ENCODE peak calls at places on chromosomes 4 and X, in nine cellular contexts. F, P, U, Y, L, J, N, B and I are unnamed samples.

GRCh38 chr4:94452476-94453300 is 946 bp downstream of the PDLIM5 start:
- DNase-seq in F (peak; percentile 49), P (no peak), U (peak; percentile 76), Y (peak; percentile 85), L (no peak), J (peak; percentile 48), N (peak; percentile 87), B (peak; percentile 67), I (peak; percentile 17)

GRCh38 chrX:31679861-31680260 is 608.0 kb upstream of the FTHL17 start:
- DNase-seq in F (no peak), P (no peak), U (no peak), Y (no peak), L (no peak), J (no peak), N (no peak), B (no peak), I (no peak)

GRCh38 chr4:107993969-107994368 is 4.3 kb downstream of the HADH start:
- DNase-seq in F (no peak), P (no peak), U (no peak), Y (no peak), L (no peak), J (peak; percentile 30), N (no peak), B (no peak), I (no peak)

GRCh38 chr4:110625593-110626292 is 2.9 kb upstream of the PITX2 start:
- DNase-seq in F (no peak), P (no peak), U (no peak), Y (no peak), L (no peak), J (no peak), N (no peak), B (no peak), I (no peak)

GRCh38 chr4:30854566-30854965 is 134.4 kb downstream of the PCDH7 start:
- DNase-seq in F (no peak), P (no peak), U (no peak), Y (no peak), L (no peak), J (no peak), N (no peak), B (no peak), I (no peak)

GRCh38 chrX:151505796-151506195 is 57.7 kb upstream of the PASD1 start:
- DNase-seq in F (no peak), P (no peak), U (peak; percentile 24), Y (no peak), L (no peak), J (no peak), N (no peak), B (peak; percentile 36), I (peak; percentile 3)

GRCh38 chrX:72685810-72686465 is 28.2 kb downstream of the PHKA1 start:
- DNase-seq in F (no peak), P (no peak), U (peak; percentile 17), Y (peak; percentile 61), L (no peak), J (no peak), N (no peak), B (no peak), I (no peak)

GRCh38 chrX:17590892-17591740 is 146.2 kb upstream of the SCML1 start:
- DNase-seq in F (peak; percentile 59), P (no peak), U (peak; percentile 73), Y (peak; percentile 55), L (no peak), J (no peak), N (no peak), B (peak; percentile 44), I (peak; percentile 64)

GRCh38 chrX:49186125-49187027 is at the start of gene PRICKLE3:
- DNase-seq in F (no peak), P (no peak), U (peak; percentile 84), Y (peak; percentile 74), L (peak; percentile 44), J (peak; percentile 87), N (peak; percentile 96), B (peak; percentile 76), I (peak; percentile 64)